ENCODE peak calls at places on chromosomes 11 and 22, in ten cellular contexts. T is suprapubic skin; Y is ovary; H is IMR-90; G is fibroblast of lung; F is tibial nerve; D is CD4-positive, alpha-beta T cell; U is GM23338; B is HCT116; I is spleen. O is an unnamed sample.

GRCh38 chr22:46076651-46077339 is 73.5 kb upstream of the PPARA start:
- DNase-seq in I (peak; percentile 74), D (no peak), H (peak; percentile 37), B (no peak), F (peak; percentile 26), Y (peak; percentile 48), T (peak; percentile 79), G (peak; percentile 86), U (peak; percentile 54), O (peak; percentile 33)

GRCh38 chr22:23138584-23139469 is 3.0 kb downstream of the RSPH14 start:
- DNase-seq in D (no peak), G (no peak), Y (no peak), I (no peak), B (no peak), F (no peak), T (no peak), U (no peak), H (no peak), O (no peak)

GRCh38 chr22:35070451-35071093 is 4.6 kb downstream of the ISX start:
- DNase-seq in F (no peak), I (no peak), G (no peak), B (no peak), H (no peak), Y (no peak), T (no peak), U (no peak), D (no peak), O (no peak)

GRCh38 chr11:45073575-45074225 is 72.7 kb upstream of the PRDM11 start:
- DNase-seq in F (no peak), Y (no peak), D (no peak), T (peak; percentile 32), B (no peak), I (no peak), U (no peak), G (no peak), H (no peak), O (no peak)

GRCh38 chr11:68325894-68326220 is 13.5 kb downstream of the LRP5 start:
- DNase-seq in B (no peak), U (peak; percentile 36), Y (no peak), D (no peak), F (no peak), T (no peak), G (no peak), I (no peak), H (no peak), O (no peak)

GRCh38 chr22:46688949-46689348 is 49.1 kb downstream of the CERK start:
- DNase-seq in B (no peak), F (no peak), T (no peak), H (no peak), U (no peak), G (no peak), I (no peak), Y (no peak), D (no peak), O (no peak)

GRCh38 chr22:48342732-48343131 is 1484.9 kb downstream of the BRD1 start:
- DNase-seq in B (no peak), G (no peak), I (peak; percentile 38), F (no peak), H (no peak), Y (no peak), D (no peak), U (no peak), T (no peak), O (no peak)

GRCh38 chr11:111603633-111604130 is 1.4 kb downstream of the SIK2 start:
- DNase-seq in G (no peak), T (no peak), U (no peak), Y (no peak), F (no peak), D (no peak), I (no peak), H (no peak), B (no peak), O (no peak)

DNA sequence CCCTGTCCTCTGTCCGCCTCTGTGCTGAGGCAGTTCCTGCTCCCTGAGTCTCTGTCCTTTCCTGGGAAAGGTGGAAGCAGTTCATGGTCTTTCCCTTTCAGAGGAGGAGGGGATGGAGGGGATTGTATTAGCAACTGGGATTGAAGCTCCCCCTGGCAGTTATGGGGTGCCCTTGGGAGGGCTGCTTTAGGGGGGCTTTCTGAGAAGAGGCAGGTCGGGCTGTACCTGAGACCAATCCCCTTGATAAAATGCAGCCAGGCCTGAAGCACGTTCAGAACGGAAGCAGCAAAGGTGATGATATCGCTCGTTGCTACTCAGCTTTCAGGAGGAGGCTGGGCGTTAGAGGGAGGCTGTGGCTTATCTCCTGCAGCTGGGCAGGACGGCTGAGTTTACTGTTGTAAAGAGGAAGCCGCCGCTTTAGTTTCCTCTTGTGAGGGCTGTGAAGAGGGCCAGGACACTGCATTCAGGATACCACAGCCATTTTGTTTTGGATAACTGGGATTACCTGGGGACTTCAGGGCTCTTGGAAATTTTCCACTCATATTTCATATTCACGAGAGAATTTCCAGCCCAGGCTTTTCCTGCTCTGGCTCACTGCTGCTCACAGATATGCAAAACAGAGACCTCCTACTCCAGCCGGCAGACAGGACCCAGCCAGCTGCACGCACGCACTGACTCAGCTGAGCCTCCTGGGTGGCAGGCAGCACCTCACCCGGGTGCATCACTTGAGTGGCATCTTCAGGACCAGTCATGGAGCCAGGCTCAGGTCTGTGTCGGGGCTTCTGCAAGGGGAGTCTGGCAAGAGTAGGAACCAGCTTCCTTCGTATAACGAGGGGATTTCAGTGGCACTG is 798 bp downstream of the AMPD3 start:
- DNase-seq in Y (no peak), U (peak; percentile 77), I (peak; percentile 93), T (no peak), B (peak; percentile 26), D (peak; percentile 66), H (peak; percentile 90), F (no peak), G (peak; percentile 85), O (peak; percentile 52)
- TF ChIP-seq CTCF in Y (no peak), U (no peak), I (no peak), T (no peak), B (no peak), D (no peak), H (peak; percentile 3), F (no peak), G (no peak), O (no peak)

GRCh38 chr11:64438986-64439771 is 80.2 kb downstream of the RPS6KA4 start:
- DNase-seq in F (no peak), G (no peak), D (no peak), Y (no peak), B (no peak), U (peak; percentile 33), H (no peak), I (peak; percentile 65), T (no peak), O (no peak)

GRCh38 chr11:64437426-64437825 is 78.5 kb downstream of the RPS6KA4 start:
- DNase-seq in Y (no peak), G (no peak), I (peak; percentile 43), U (no peak), D (no peak), B (no peak), F (no peak), H (no peak), T (no peak), O (peak; percentile 33)

GRCh38 chr11:64445651-64446050 is 86.7 kb downstream of the RPS6KA4 start:
- DNase-seq in G (no peak), T (no peak), D (no peak), H (no peak), B (no peak), U (no peak), I (peak; percentile 36), F (no peak), Y (no peak), O (no peak)

GRCh38 chr11:64444838-64445441 is 86.0 kb downstream of the RPS6KA4 start:
- DNase-seq in T (no peak), B (peak; percentile 16), I (peak; percentile 34), U (peak; percentile 49), G (peak; percentile 11), F (no peak), Y (no peak), H (peak; percentile 17), D (no peak), O (no peak)

DNA sequence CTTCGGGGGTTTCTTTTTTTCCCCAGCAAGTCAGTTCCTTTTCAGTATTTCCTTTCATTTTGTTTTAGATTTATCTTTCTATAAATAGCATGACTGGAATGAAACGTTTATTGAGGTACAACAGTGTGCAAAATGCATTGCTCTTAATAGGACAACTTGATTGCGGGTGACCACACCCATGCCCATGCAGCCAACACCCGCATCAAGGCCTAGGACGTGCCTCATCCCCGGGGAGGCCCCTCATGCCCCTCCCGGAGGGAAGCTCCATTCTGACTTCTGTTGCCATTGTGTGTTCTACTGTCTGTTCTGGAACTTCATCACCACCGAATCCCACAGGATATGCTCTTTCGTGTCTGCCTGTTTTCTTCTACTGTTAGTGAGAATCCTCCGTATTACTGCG is 82.2 kb downstream of the RPS6KA4 start:
- DNase-seq in U (no peak), D (no peak), H (no peak), T (no peak), G (no peak), B (no peak), F (no peak), Y (no peak), I (peak; percentile 30), O (no peak)
- H3K27me3 ChIP-seq in U (no peaks in the 10 kb centered on the region), D (peaks cover 7% of the 10 kb centered on the region), H (peaks cover 49% of the 10 kb centered on the region), T (peaks cover 23% of the 10 kb centered on the region), G (peaks cover 10% of the 10 kb centered on the region), B (no peaks in the 10 kb centered on the region), F (no peaks in the 10 kb centered on the region), Y (no peaks in the 10 kb centered on the region), I (peaks cover 35% of the 10 kb centered on the region), O (no peaks in the 10 kb centered on the region)

GRCh38 chr11:66291303-66291705 is 390 bp upstream of the TMEM151A start:
- DNase-seq in F (no peak), Y (no peak), T (peak; percentile 64), B (no peak), U (no peak), H (no peak), I (no peak), G (no peak), D (no peak), O (no peak)
- H3K27ac ChIP-seq in F (no peak overlapping the region), Y (no peak overlapping the region), T (no peak overlapping the region), B (no peak overlapping the region), U (no peak overlapping the region), H (no peak overlapping the region), I (no peak overlapping the region), G (no peak overlapping the region), D (no peak overlapping the region), O (no peak overlapping the region)

GRCh38 chr11:62393735-62394134 is 25.1 kb upstream of the SCGB1A1 start:
- DNase-seq in Y (no peak), G (no peak), I (no peak), B (no peak), U (no peak), H (no peak), F (no peak), D (no peak), T (peak; percentile 30), O (no peak)

GRCh38 chr11:62391642-62392425 is 27.0 kb upstream of the SCGB1A1 start:
- DNase-seq in D (no peak), U (peak; percentile 63), I (peak; percentile 24), Y (no peak), H (no peak), F (no peak), T (peak; percentile 27), G (no peak), B (no peak), O (no peak)

GRCh38 chr11:62394825-62395538 is 23.9 kb upstream of the SCGB1A1 start:
- DNase-seq in Y (peak; percentile 89), F (peak; percentile 76), G (peak; percentile 76), H (peak; percentile 80), I (peak; percentile 84), D (no peak), U (peak; percentile 89), T (peak; percentile 89), B (peak; percentile 61), O (peak; percentile 61)

GRCh38 chr11:62392506-62392905 is 26.3 kb upstream of the SCGB1A1 start:
- DNase-seq in H (no peak), T (peak; percentile 44), I (no peak), G (no peak), B (no peak), U (no peak), Y (no peak), D (no peak), F (no peak), O (no peak)

GRCh38 chr11:62392944-62393628 is 25.7 kb upstream of the SCGB1A1 start:
- DNase-seq in F (no peak), D (no peak), H (no peak), U (no peak), I (no peak), G (no peak), T (peak; percentile 29), B (peak; percentile 43), Y (no peak), O (no peak)
- TF ChIP-seq CTCF in F (no peak), D (peak; percentile 44), H (no peak), U (peak; percentile 29), I (peak; percentile 15), G (no peak), T (no peak), B (peak; percentile 47), Y (no peak), O (no peak)

O was measured in upper lobe of left lung.